ENCODE peak calls at places on chromosomes 3 and 15, in four cellular contexts. X is iris pigment epithelial cell, Y is activated gamma-delta T cell treated with Interleukin-2 at 50 U/mL for 16 hours, D is foreskin fibroblast. J is an unnamed sample.

GRCh38 chr15:61459785-61460707 is 230.9 kb upstream of the RORA start:
- DNase-seq in D (peak), Y (no peak), X (peak), J (no peak)

GRCh38 chr3:31732548-31732947 is 199.8 kb downstream of the STT3B start:
- DNase-seq in D (no peak), X (no peak), Y (no peak), J (peak)

GRCh38 chr15:64153480-64154367 is 2.2 kb downstream of the SNX22 start:
- DNase-seq in Y (peak), D (peak), X (peak), J (peak)

GRCh38 chr15:47618216-47618615 is 99.1 kb upstream of the SEMA6D start:
- DNase-seq in X (no peak), D (no peak), Y (no peak), J (no peak)

GRCh38 chr15:52801748-52802085 is 11.6 kb upstream of the ONECUT1 start:
- DNase-seq in X (no peak), D (no peak), Y (no peak), J (no peak)

GRCh38 chr15:71375934-71376333 is 260.7 kb downstream of the THSD4 start:
- DNase-seq in D (peak), Y (no peak), X (no peak), J (no peak)

GRCh38 chr3:105606052-105606451 is 239.3 kb downstream of the ALCAM start:
- DNase-seq in Y (no peak), X (peak), D (peak), J (no peak)

GRCh38 chr3:60998855-60999254 is 252.4 kb downstream of the FHIT start:
- DNase-seq in Y (no peak), D (peak), X (no peak), J (no peak)

GRCh38 chr3:195811756-195812155 is at the start of gene MUC4:
- DNase-seq in D (no peak), Y (no peak), X (no peak), J (peak)

GRCh38 chr15:52005748-52006701 is 13.0 kb upstream of the MAPK6 start:
- DNase-seq in Y (no peak), D (peak), X (peak), J (no peak)